ENCODE peak calls at places on chromosomes 7 and 10, in nine cellular contexts. Y, W, E, H, Z, R, I, J and O are unnamed samples.

GRCh38 chr7:16711730-16712129 is 41.8 kb upstream of the TSPAN13 start:
- DNase-seq in Y (no peak), W (no peak), E (no peak), H (peak), Z (no peak), R (no peak), I (peak), J (peak), O (no peak)

GRCh38 chr7:67625257-67625713 is 628.7 kb downstream of the TYW1 start:
- DNase-seq in Y (no peak), W (peak), E (peak), H (peak), Z (peak), R (peak), I (no peak), J (peak), O (peak)

GRCh38 chr7:533266-533665 is 13.6 kb upstream of the PDGFA start:
- DNase-seq in Y (no peak), W (no peak), E (no peak), H (no peak), Z (no peak), R (no peak), I (no peak), J (no peak), O (no peak)

GRCh38 chr7:45075871-45076796 is 12.6 kb downstream of the NACAD start:
- DNase-seq in Y (no peak), W (no peak), E (no peak), H (no peak), Z (no peak), R (no peak), I (no peak), J (no peak), O (no peak)

GRCh38 chr7:32036557-32036956 is 33.6 kb downstream of the PDE1C start:
- DNase-seq in Y (no peak), W (no peak), E (no peak), H (peak), Z (no peak), R (no peak), I (no peak), J (peak), O (no peak)

GRCh38 chr10:71608863-71609768 is 110.5 kb downstream of the C10orf105 start:
- DNase-seq in Y (peak), W (peak), E (peak), H (peak), Z (peak), R (peak), I (peak), J (peak), O (peak)

GRCh38 chr7:84337386-84337785 is 142.8 kb upstream of the SEMA3A start:
- DNase-seq in Y (no peak), W (no peak), E (no peak), H (no peak), Z (no peak), R (no peak), I (no peak), J (peak), O (no peak)

GRCh38 chr10:124916098-124916584 is 25.8 kb upstream of the ZRANB1 start:
- DNase-seq in Y (no peak), W (no peak), E (peak), H (no peak), Z (no peak), R (no peak), I (no peak), J (no peak), O (peak)

GRCh38 chr7:148142660-148143248 is 447.8 kb upstream of the C7orf33 start:
- DNase-seq in Y (no peak), W (no peak), E (peak), H (peak), Z (no peak), R (peak), I (peak), J (no peak), O (peak)

GRCh38 chr10:61847640-61848039 is 53.9 kb upstream of the ARID5B start:
- DNase-seq in Y (no peak), W (no peak), E (no peak), H (peak), Z (no peak), R (no peak), I (no peak), J (peak), O (no peak)

GRCh38 chr7:139721844-139722243 is 56.0 kb downstream of the HIPK2 start:
- DNase-seq in Y (no peak), W (no peak), E (no peak), H (no peak), Z (no peak), R (no peak), I (no peak), J (no peak), O (no peak)

GRCh38 chr7:121102619-121103018 is 114.1 kb downstream of the CPED1 start:
- DNase-seq in Y (no peak), W (no peak), E (peak), H (no peak), Z (no peak), R (no peak), I (no peak), J (no peak), O (peak)

GRCh38 chr7:118870187-118870586 is 645.7 kb downstream of the ANKRD7 start:
- DNase-seq in Y (no peak), W (no peak), E (no peak), H (peak), Z (no peak), R (no peak), I (no peak), J (no peak), O (no peak)

GRCh38 chr7:3931843-3932242 is 630.8 kb downstream of the SDK1 start:
- DNase-seq in Y (no peak), W (peak), E (no peak), H (no peak), Z (no peak), R (no peak), I (no peak), J (no peak), O (no peak)

GRCh38 chr10:269440-270074 is 134.3 kb downstream of the ZMYND11 start:
- DNase-seq in Y (no peak), W (no peak), E (no peak), H (no peak), Z (no peak), R (no peak), I (no peak), J (no peak), O (no peak)

GRCh38 chr10:91798736-91799579 is 732 bp downstream of the TNKS2 start:
- DNase-seq in Y (peak), W (peak), E (peak), H (peak), Z (peak), R (no peak), I (peak), J (peak), O (peak)

GRCh38 chr7:13017325-13017853 is 330.0 kb downstream of the ARL4A start:
- DNase-seq in Y (no peak), W (no peak), E (peak), H (peak), Z (no peak), R (no peak), I (peak), J (peak), O (no peak)

GRCh38 chr7:94374231-94374630 is 20.5 kb upstream of the COL1A2 start:
- DNase-seq in Y (no peak), W (peak), E (peak), H (peak), Z (no peak), R (no peak), I (peak), J (peak), O (no peak)

GRCh38 chr10:68333905-68334431 is 1.2 kb upstream of the PBLD start:
- DNase-seq in Y (no peak), W (no peak), E (no peak), H (no peak), Z (no peak), R (no peak), I (no peak), J (no peak), O (peak)

GRCh38 chr7:503575-504111 is 16.0 kb downstream of the PDGFA start:
- DNase-seq in Y (no peak), W (no peak), E (peak), H (no peak), Z (no peak), R (no peak), I (no peak), J (no peak), O (no peak)

GRCh38 chr10:128274938-128275337 is 148.7 kb upstream of the MKI67 start:
- DNase-seq in Y (no peak), W (no peak), E (peak), H (peak), Z (no peak), R (no peak), I (no peak), J (no peak), O (no peak)

GRCh38 chr7:12716134-12716667 is 28.8 kb downstream of the ARL4A start:
- DNase-seq in Y (no peak), W (no peak), E (no peak), H (no peak), Z (no peak), R (no peak), I (no peak), J (no peak), O (no peak)

GRCh38 chr10:43076311-43076875 is 476 bp upstream of the RET start:
- DNase-seq in Y (no peak), W (no peak), E (no peak), H (no peak), Z (no peak), R (no peak), I (no peak), J (no peak), O (no peak)

GRCh38 chr10:132508497-132509443 is 28.8 kb upstream of the INPP5A start:
- DNase-seq in Y (no peak), W (peak), E (no peak), H (no peak), Z (no peak), R (no peak), I (no peak), J (no peak), O (no peak)

GRCh38 chr10:49353026-49353894 is 42.6 kb downstream of the DRGX start:
- DNase-seq in Y (no peak), W (no peak), E (no peak), H (no peak), Z (no peak), R (no peak), I (no peak), J (no peak), O (no peak)

GRCh38 chr10:78044179-78044578 is 10.5 kb downstream of the RPS24 start:
- DNase-seq in Y (no peak), W (no peak), E (no peak), H (no peak), Z (no peak), R (no peak), I (no peak), J (no peak), O (no peak)

GRCh38 chr10:50604823-50605222 is 18.9 kb downstream of the SGMS1 start:
- DNase-seq in Y (no peak), W (no peak), E (no peak), H (no peak), Z (no peak), R (no peak), I (peak), J (peak), O (no peak)

GRCh38 chr10:72242675-72243074 is 26.6 kb upstream of the ASCC1 start:
- DNase-seq in Y (no peak), W (peak), E (peak), H (peak), Z (no peak), R (no peak), I (no peak), J (peak), O (no peak)

GRCh38 chr7:100484636-100485114 is 948 bp downstream of the NYAP1 start:
- DNase-seq in Y (no peak), W (no peak), E (no peak), H (no peak), Z (no peak), R (no peak), I (no peak), J (no peak), O (no peak)

GRCh38 chr10:56911906-56912480 is 550.9 kb upstream of the ZWINT start:
- DNase-seq in Y (no peak), W (no peak), E (no peak), H (no peak), Z (no peak), R (no peak), I (no peak), J (no peak), O (no peak)

GRCh38 chr10:89659185-89660131 is 14.4 kb upstream of the PANK1 start:
- DNase-seq in Y (no peak), W (no peak), E (no peak), H (peak), Z (no peak), R (no peak), I (peak), J (peak), O (no peak)

GRCh38 chr10:52879181-52879607 is 106.6 kb upstream of the MBL2 start:
- DNase-seq in Y (no peak), W (no peak), E (no peak), H (no peak), Z (no peak), R (no peak), I (peak), J (peak), O (no peak)

GRCh38 chr10:131822694-131823245 is 78.0 kb upstream of the PPP2R2D start:
- DNase-seq in Y (no peak), W (peak), E (no peak), H (no peak), Z (no peak), R (no peak), I (no peak), J (no peak), O (no peak)